ENCODE peak calls at places on chromosomes 3 and 15, in six cellular contexts. P, Q, T, O, U and B are unnamed samples.

GRCh38 chr3:48863122-48863521 is 15.4 kb upstream of the PRKAR2A start:
- DNase-seq in P (no peak), Q (no peak), T (no peak), O (no peak), U (no peak), B (peak)

GRCh38 chr15:69758291-69758771 is 305.7 kb downstream of the RPLP1 start:
- DNase-seq in P (no peak), Q (no peak), T (no peak), O (peak), U (peak), B (peak)

GRCh38 chr3:84961492-84962255 is 2.9 kb downstream of the CADM2 start:
- DNase-seq in P (peak), Q (no peak), T (no peak), O (no peak), U (no peak), B (no peak)

GRCh38 chr3:155853214-155854146 is 747 bp downstream of the SLC33A1 start:
- DNase-seq in P (peak), Q (peak), T (no peak), O (peak), U (peak), B (no peak)

GRCh38 chr3:75332784-75333183 is 331.3 kb upstream of the FRG2C start:
- DNase-seq in P (no peak), Q (no peak), T (no peak), O (peak), U (peak), B (no peak)

GRCh38 chr3:134777341-134777740 is 17.7 kb upstream of the EPHB1 start:
- DNase-seq in P (no peak), Q (no peak), T (no peak), O (no peak), U (no peak), B (no peak)

GRCh38 chr3:184565421-184566211 is 4.0 kb downstream of the EPHB3 start:
- DNase-seq in P (peak), Q (no peak), T (no peak), O (peak), U (peak), B (no peak)

GRCh38 chr15:55394694-55395093 is 13.5 kb downstream of the CCPG1 start:
- DNase-seq in P (peak), Q (no peak), T (no peak), O (peak), U (no peak), B (no peak)

GRCh38 chr15:65902373-65902772 is 33.1 kb downstream of the RAB11A start:
- DNase-seq in P (no peak), Q (peak), T (peak), O (no peak), U (no peak), B (peak)

GRCh38 chr3:129620828-129621605 is 14.5 kb upstream of the PLXND1 start:
- DNase-seq in P (no peak), Q (no peak), T (no peak), O (no peak), U (no peak), B (no peak)

GRCh38 chr3:106850429-106850828 is 526.8 kb upstream of the CCDC54 start:
- DNase-seq in P (no peak), Q (no peak), T (no peak), O (peak), U (peak), B (no peak)

DNA sequence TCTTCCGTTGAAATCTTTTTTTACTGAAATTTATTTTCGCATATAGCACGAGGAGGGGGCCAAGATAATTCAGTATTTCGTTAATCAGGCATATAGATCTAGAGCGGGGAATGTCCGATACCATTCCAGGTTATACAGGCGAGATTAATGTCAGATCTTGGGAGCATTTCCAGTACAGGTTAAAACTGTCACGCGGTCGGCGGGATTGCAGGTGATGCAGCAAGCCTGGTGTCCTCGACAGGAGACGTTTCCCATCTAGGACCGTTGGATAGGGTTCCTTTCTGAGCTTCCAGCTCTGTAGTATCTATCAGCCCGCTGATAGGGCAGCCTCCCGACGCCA is 363 bp upstream of the ABHD10 start:
- DNase-seq in P (no peak), Q (no peak), T (no peak), O (no peak), U (no peak), B (no peak)
- H3K9ac ChIP-seq in P (no peak), Q (peak), T (peak), O (no peak), U (peak), B (peak)

GRCh38 chr3:5102532-5102931 is 19.6 kb upstream of the ARL8B start:
- DNase-seq in P (no peak), Q (no peak), T (no peak), O (no peak), U (no peak), B (no peak)
- H3K9ac ChIP-seq in P (no peak), Q (no peak), T (no peak), O (no peak), U (no peak), B (no peak)

GRCh38 chr3:46947981-46948791 is 28.4 kb downstream of the CCDC12 start:
- DNase-seq in P (no peak), Q (peak), T (no peak), O (peak), U (peak), B (peak)
- H3K9ac ChIP-seq in P (no peak), Q (peak), T (no peak), O (no peak), U (no peak), B (no peak)

DNA sequence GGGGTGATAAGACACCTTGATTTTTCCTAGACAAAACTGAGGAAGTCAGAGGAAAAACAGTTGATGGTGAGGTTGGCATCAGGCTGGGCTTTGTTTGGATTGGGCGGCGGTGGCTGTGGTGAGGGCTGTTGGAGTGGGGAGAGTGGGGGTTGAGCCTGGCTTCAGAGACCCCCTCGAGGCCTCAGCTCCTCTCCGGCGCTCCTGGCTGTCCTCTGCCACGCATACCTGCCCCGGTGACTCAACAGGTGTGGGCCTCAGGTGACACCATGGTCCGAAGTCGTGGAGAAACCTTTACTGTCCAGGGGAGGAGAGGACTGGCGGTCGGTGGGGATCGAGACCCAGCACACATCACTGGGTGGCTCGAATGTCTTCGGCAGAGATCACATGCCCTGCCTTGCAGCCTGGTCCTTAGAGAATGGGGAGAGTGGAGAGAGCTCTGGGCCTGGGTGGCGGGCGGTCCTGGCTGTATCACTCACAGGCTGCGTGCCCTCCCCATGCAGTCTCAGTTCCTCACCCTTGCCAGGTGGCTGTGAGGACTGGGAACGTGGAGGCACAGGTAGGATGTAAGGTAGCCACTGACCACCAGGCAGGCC is 2.6 kb downstream of the APBA2 start:
- DNase-seq in P (no peak), Q (no peak), T (no peak), O (no peak), U (no peak), B (no peak)
- H3K9ac ChIP-seq in P (no peak), Q (no peak), T (no peak), O (no peak), U (no peak), B (no peak)

DNA sequence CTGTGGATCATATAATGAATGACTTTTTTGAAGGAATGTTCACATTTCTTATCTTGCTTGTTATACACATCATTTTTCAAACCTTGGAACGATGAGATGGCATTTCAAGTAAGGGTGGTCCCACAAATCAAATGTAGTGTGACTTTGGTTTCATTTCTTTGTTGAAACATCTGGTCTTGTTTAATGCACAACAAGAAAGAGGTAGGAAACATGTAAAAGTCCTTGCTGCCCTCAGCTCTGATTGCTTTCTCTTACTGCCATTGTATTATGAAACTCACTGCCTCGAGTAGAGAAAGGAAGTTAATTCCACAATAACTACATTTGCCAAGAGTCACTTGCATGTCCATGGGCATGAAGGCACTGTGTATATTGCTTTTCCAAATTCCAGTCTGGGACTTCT is 32.2 kb downstream of the RBMS3 start:
- DNase-seq in P (no peak), Q (no peak), T (no peak), O (peak), U (peak), B (no peak)
- H3K9ac ChIP-seq in P (no peak), Q (no peak), T (no peak), O (no peak), U (no peak), B (no peak)

GRCh38 chr15:60590935-60591490 is 112.1 kb upstream of the ICE2 start:
- DNase-seq in P (peak), Q (peak), T (peak), O (peak), U (peak), B (peak)

GRCh38 chr15:60585743-60586708 is 107.1 kb upstream of the ICE2 start:
- DNase-seq in P (peak), Q (peak), T (no peak), O (peak), U (peak), B (peak)

GRCh38 chr15:60589728-60590127 is 110.8 kb upstream of the ICE2 start:
- DNase-seq in P (no peak), Q (no peak), T (no peak), O (no peak), U (no peak), B (no peak)

GRCh38 chr15:60591491-60592385 is 112.8 kb upstream of the ICE2 start:
- DNase-seq in P (peak), Q (no peak), T (peak), O (peak), U (no peak), B (peak)

DNA sequence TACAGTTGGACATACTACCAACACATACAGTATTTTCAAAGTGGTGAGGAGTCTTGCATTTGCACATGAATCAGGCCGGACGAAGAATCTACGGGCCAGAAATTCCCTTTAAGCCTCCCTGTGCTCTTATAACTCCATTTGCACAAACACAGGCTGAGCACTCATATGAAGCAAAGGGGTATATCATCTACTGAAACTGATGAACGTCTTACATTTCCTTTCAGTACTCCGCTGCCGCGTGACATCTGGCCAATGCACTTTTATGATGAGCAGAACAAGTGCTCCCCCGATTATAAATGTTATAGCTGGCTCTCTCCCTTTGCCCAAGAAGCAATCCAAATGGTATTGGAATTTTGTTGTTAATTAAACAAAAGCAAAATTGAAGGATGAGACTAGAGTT is 110.3 kb upstream of the ICE2 start:
- DNase-seq in P (no peak), Q (no peak), T (no peak), O (no peak), U (no peak), B (no peak)
- H3K9ac ChIP-seq in P (no peak), Q (peak), T (no peak), O (no peak), U (no peak), B (no peak)

GRCh38 chr3:114214542-114215341 is 22.6 kb downstream of the ZNF80 start:
- DNase-seq in P (no peak), Q (no peak), T (no peak), O (no peak), U (no peak), B (no peak)
- H3K9ac ChIP-seq in P (no peak), Q (no peak), T (no peak), O (peak), U (peak), B (peak)

DNA sequence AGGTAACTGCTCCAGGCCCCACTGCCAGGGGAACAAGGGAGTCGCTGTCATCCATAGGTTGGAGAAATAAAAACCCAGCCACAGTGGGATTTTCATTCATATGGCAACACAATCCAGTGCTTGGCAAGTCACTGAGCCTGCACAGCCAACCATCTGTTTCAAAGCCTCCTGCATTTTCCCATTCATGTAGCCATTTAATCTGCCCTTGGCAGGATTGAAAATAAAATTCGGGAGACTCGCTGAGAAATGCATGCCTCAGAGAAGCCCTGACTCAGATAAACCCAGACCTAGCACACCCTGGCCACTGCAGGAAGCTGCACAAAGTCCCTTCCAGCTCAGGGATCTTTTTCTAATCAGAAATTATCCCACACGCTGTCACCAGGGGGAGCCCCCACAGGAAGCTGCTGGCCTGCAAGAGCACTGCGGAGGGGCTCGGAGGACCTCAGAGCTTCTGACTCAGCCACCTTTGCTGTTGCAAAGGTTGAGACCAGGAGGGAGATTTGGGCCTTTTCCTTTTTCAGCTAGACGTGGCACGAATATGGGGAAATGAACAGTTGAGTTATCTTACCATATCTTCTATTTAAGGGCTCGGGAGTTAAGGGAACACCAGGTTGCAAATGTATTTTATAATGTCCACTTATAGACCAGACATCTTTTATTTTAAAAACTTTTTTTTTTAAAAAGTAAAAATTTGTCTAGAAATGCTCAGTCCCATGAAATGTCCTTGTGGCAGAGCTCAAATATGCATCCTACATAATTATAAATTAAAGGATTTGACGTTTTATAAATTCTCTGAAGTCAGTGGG is 103.4 kb upstream of the VEPH1 start:
- DNase-seq in P (peak), Q (peak), T (peak), O (peak), U (peak), B (peak)
- H3K9ac ChIP-seq in P (no peak), Q (no peak), T (no peak), O (no peak), U (no peak), B (no peak)